ENCODE peak calls at places on chromosome 20, in four cellular contexts. Y, J, O and I are unnamed samples.

GRCh38 chr20:57659131-57659788 is 39.0 kb upstream of the ZBP1 start:
- DNase-seq in Y (peak; percentile 16), J (no peak), O (no peak), I (no peak)

GRCh38 chr20:63740070-63740500 is 509 bp downstream of the SLC2A4RG start:
- DNase-seq in Y (peak; percentile 52), J (peak; percentile 46), O (peak; percentile 1), I (peak; percentile 51)

GRCh38 chr20:22958390-22958789 is 76.7 kb upstream of the SSTR4 start:
- DNase-seq in Y (no peak), J (no peak), O (no peak), I (no peak)

GRCh38 chr20:37414133-37414532 is 68.2 kb downstream of the SRC start:
- DNase-seq in O (no peak), J (no peak), Y (no peak), I (no peak)

GRCh38 chr20:46251211-46251673 is 57.1 kb downstream of the CDH22 start:
- DNase-seq in O (no peak), Y (peak; percentile 50), J (no peak), I (no peak)

GRCh38 chr20:2692886-2693285 is 306 bp downstream of the EBF4 start:
- DNase-seq in J (peak; percentile 43), Y (no peak), O (no peak), I (no peak)

GRCh38 chr20:57582432-57583288 is 21.8 kb downstream of the PCK1 start:
- DNase-seq in Y (peak; percentile 52), J (no peak), O (no peak), I (no peak)

GRCh38 chr20:2112910-2113309 is 11.3 kb downstream of the STK35 start:
- DNase-seq in Y (no peak), O (no peak), J (no peak), I (no peak)

GRCh38 chr20:31859998-31860380 is 10.3 kb downstream of the DUSP15 start:
- DNase-seq in J (no peak), O (no peak), Y (no peak), I (no peak)

GRCh38 chr20:61014486-61014885 is 237.6 kb upstream of the CDH4 start:
- DNase-seq in O (no peak), J (no peak), Y (no peak), I (no peak)

GRCh38 chr20:63594043-63594561 is 20.1 kb upstream of the HELZ2 start:
- DNase-seq in O (no peak), Y (no peak), J (no peak), I (no peak)

GRCh38 chr20:20261159-20261558 is 106.7 kb upstream of the INSM1 start:
- DNase-seq in J (no peak), O (no peak), Y (no peak), I (no peak)

GRCh38 chr20:11452326-11452725 is 465.4 kb upstream of the BTBD3 start:
- DNase-seq in J (no peak), O (no peak), Y (no peak), I (no peak)

GRCh38 chr20:38460040-38460623 is 12.5 kb upstream of the RALGAPB start:
- DNase-seq in O (peak; percentile 91), J (no peak), Y (no peak), I (no peak)